ENCODE peak calls at places on chromosomes 11 and 22, in nine cellular contexts. One of them, this sample, is unnamed.

GRCh38 chr11:124943731-124944130 is 7.9 kb upstream of the HEPACAM start:
- DNase-seq in vagina: no peak
- DNase-seq in neural crest cell: no peak
- DNase-seq in type B pancreatic cell: no peak
- DNase-seq in epithelial cell of esophagus: no peak
- DNase-seq in heart right ventricle: no peak
- DNase-seq in PC-9: no peak
- DNase-seq in foreskin fibroblast: no peak
- DNase-seq in AG04449: no peak
- DNase-seq in this sample: no peak

GRCh38 chr11:128898580-128899344 is 7.6 kb downstream of the KCNJ5 start:
- DNase-seq in neural crest cell: no peak
- DNase-seq in epithelial cell of esophagus: peak; percentile 53
- DNase-seq in AG04449: no peak
- DNase-seq in foreskin fibroblast: peak; percentile 50
- DNase-seq in heart right ventricle: no peak
- DNase-seq in vagina: no peak
- DNase-seq in PC-9: no peak
- DNase-seq in type B pancreatic cell: no peak
- DNase-seq in this sample: no peak

GRCh38 chr11:124837491-124837856 is 27.8 kb upstream of the ROBO3 start:
- DNase-seq in PC-9: peak; percentile 68
- DNase-seq in AG04449: peak; percentile 56
- DNase-seq in type B pancreatic cell: no peak
- DNase-seq in vagina: peak; percentile 77
- DNase-seq in epithelial cell of esophagus: peak; percentile 87
- DNase-seq in heart right ventricle: peak; percentile 20
- DNase-seq in foreskin fibroblast: peak; percentile 89
- DNase-seq in neural crest cell: peak; percentile 16
- DNase-seq in this sample: no peak

GRCh38 chr11:123054301-123055065 is 7.5 kb downstream of the HSPA8 start:
- DNase-seq in type B pancreatic cell: no peak
- DNase-seq in neural crest cell: peak; percentile 16
- DNase-seq in heart right ventricle: peak; percentile 40
- DNase-seq in AG04449: no peak
- DNase-seq in epithelial cell of esophagus: peak; percentile 72
- DNase-seq in PC-9: peak; percentile 74
- DNase-seq in vagina: no peak
- DNase-seq in foreskin fibroblast: peak; percentile 84
- DNase-seq in this sample: peak; percentile 40

GRCh38 chr11:74870485-74870884 is 78.4 kb downstream of the XRRA1 start:
- DNase-seq in heart right ventricle: no peak
- DNase-seq in vagina: no peak
- DNase-seq in foreskin fibroblast: peak; percentile 37
- DNase-seq in PC-9: no peak
- DNase-seq in type B pancreatic cell: no peak
- DNase-seq in epithelial cell of esophagus: peak; percentile 41
- DNase-seq in AG04449: no peak
- DNase-seq in neural crest cell: no peak
- DNase-seq in this sample: no peak

GRCh38 chr11:76579752-76580151 is 90.8 kb downstream of the LRRC32 start:
- DNase-seq in AG04449: no peak
- DNase-seq in type B pancreatic cell: no peak
- DNase-seq in PC-9: no peak
- DNase-seq in epithelial cell of esophagus: no peak
- DNase-seq in foreskin fibroblast: no peak
- DNase-seq in vagina: no peak
- DNase-seq in heart right ventricle: no peak
- DNase-seq in neural crest cell: no peak
- DNase-seq in this sample: no peak

GRCh38 chr11:112753706-112754105 is 207.5 kb upstream of the NCAM1 start:
- DNase-seq in epithelial cell of esophagus: no peak
- DNase-seq in AG04449: no peak
- DNase-seq in vagina: no peak
- DNase-seq in type B pancreatic cell: no peak
- DNase-seq in foreskin fibroblast: no peak
- DNase-seq in heart right ventricle: no peak
- DNase-seq in neural crest cell: no peak
- DNase-seq in PC-9: no peak
- DNase-seq in this sample: no peak

GRCh38 chr11:36024716-36025115 is 80.9 kb downstream of the LDLRAD3 start:
- DNase-seq in vagina: no peak
- DNase-seq in neural crest cell: no peak
- DNase-seq in heart right ventricle: no peak
- DNase-seq in epithelial cell of esophagus: no peak
- DNase-seq in type B pancreatic cell: no peak
- DNase-seq in PC-9: peak; percentile 19
- DNase-seq in AG04449: no peak
- DNase-seq in foreskin fibroblast: no peak
- DNase-seq in this sample: no peak

GRCh38 chr11:134702827-134703226 is 290.8 kb upstream of the B3GAT1 start:
- DNase-seq in AG04449: no peak
- DNase-seq in epithelial cell of esophagus: no peak
- DNase-seq in heart right ventricle: no peak
- DNase-seq in PC-9: no peak
- DNase-seq in type B pancreatic cell: no peak
- DNase-seq in vagina: no peak
- DNase-seq in foreskin fibroblast: no peak
- DNase-seq in neural crest cell: no peak
- DNase-seq in this sample: no peak

GRCh38 chr11:2310786-2311455 is 9.1 kb downstream of the TSPAN32 start:
- DNase-seq in AG04449: no peak
- DNase-seq in heart right ventricle: no peak
- DNase-seq in PC-9: no peak
- DNase-seq in foreskin fibroblast: peak; percentile 53
- DNase-seq in vagina: no peak
- DNase-seq in neural crest cell: no peak
- DNase-seq in epithelial cell of esophagus: no peak
- DNase-seq in type B pancreatic cell: no peak
- DNase-seq in this sample: no peak

GRCh38 chr11:47186937-47187681 is 875 bp upstream of the PACSIN3 start:
- DNase-seq in neural crest cell: peak; percentile 26
- DNase-seq in epithelial cell of esophagus: peak; percentile 63
- DNase-seq in heart right ventricle: peak; percentile 85
- DNase-seq in vagina: no peak
- DNase-seq in foreskin fibroblast: peak; percentile 84
- DNase-seq in type B pancreatic cell: no peak
- DNase-seq in PC-9: peak; percentile 59
- DNase-seq in AG04449: no peak
- DNase-seq in this sample: peak; percentile 68

GRCh38 chr22:32685527-32685926 is 116.0 kb upstream of the TIMP3 start:
- DNase-seq in AG04449: no peak
- DNase-seq in PC-9: no peak
- DNase-seq in vagina: no peak
- DNase-seq in epithelial cell of esophagus: no peak
- DNase-seq in neural crest cell: no peak
- DNase-seq in type B pancreatic cell: no peak
- DNase-seq in foreskin fibroblast: no peak
- DNase-seq in heart right ventricle: no peak
- DNase-seq in this sample: no peak

DNA sequence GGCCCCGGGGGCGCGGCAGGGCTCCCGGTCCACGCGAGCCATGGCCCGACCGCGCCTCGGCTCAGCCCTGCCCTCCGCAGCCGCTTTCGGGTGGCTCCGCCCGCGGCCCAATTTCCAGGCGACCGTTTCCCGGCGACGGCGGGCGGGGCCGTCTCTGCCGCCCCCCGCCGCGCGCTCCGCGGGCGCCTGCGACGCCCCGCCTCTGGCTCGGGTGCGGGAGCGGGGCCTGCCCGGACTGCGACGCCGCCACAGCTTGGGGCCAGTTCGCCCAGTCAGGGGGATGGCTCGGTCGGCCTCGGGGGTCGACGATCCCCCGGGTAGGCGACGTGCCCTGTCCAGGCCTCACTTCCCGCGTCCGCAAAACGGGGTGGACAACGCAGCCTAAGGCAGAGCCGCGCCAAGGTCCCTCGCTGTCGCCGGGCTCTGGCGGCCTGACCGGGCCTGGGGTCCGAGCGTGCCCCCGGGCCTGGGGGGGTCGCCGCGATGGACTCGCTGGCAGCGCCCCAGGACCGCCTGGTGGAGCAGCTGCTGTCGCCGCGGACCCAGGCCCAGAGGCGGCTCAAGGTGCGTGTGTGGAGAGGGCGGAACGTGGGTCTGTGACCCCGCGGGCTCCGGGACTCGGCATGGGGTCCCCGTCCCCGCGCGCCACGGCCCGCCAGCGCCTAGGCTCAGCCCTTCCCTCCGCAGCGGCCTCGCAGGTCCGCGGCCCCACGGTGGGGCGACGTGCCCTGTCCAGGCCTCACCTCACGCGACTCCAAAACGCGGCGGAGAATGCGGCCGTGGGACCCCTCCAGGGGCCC is 4.2 kb downstream of the SEPTIN5 start:
- DNase-seq in epithelial cell of esophagus: no peak
- DNase-seq in neural crest cell: no peak
- DNase-seq in heart right ventricle: no peak
- DNase-seq in AG04449: no peak
- DNase-seq in type B pancreatic cell: no peak
- DNase-seq in PC-9: no peak
- DNase-seq in foreskin fibroblast: no peak
- DNase-seq in vagina: no peak
- DNase-seq in this sample: peak; percentile 27
- TF ChIP-seq CTCF in epithelial cell of esophagus: no peak
- TF ChIP-seq CTCF in neural crest cell: peak; percentile 23
- TF ChIP-seq CTCF in heart right ventricle: peak; percentile 21
- TF ChIP-seq CTCF in AG04449: no peak
- TF ChIP-seq CTCF in type B pancreatic cell: no peak
- TF ChIP-seq CTCF in PC-9: no peak
- TF ChIP-seq CTCF in foreskin fibroblast: no peak
- TF ChIP-seq CTCF in vagina: peak; percentile 4
- TF ChIP-seq CTCF in this sample: no peak

DNA sequence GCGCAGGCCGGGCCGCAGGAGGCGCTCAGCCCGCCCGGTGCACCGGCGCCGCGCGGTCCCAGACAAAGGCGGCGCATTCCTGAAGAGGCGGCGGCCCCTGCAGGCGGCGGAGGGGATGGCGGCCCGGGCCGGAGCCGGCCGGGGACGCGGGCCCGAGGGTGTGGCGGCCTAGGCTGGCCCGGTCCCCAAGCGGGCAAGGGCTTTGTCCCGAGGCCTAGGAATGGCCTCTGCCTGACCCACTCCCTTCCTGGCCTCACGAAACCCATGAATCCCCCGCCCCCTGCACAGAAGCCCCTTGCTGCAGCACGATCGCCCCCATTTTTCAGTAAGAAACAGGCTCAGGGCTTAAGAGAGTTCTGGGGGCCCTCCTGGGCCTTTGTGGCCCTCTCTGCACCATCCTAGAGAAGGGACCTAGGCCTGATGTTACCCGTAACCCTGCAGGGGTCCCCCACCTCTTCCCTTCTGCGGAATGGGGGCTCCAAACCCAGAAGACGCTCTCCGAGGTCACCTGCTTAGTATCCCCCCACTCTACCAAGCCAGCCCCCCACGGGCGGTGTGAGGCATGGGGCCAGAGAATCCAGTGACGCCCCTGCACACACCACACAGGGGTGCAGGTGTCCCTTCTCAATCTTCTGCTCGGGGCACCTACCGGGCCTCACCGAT is 363 bp upstream of the RTN4R start:
- DNase-seq in PC-9: no peak
- DNase-seq in epithelial cell of esophagus: peak; percentile 63
- DNase-seq in vagina: no peak
- DNase-seq in heart right ventricle: peak; percentile 51
- DNase-seq in neural crest cell: peak; percentile 72
- DNase-seq in type B pancreatic cell: peak; percentile 85
- DNase-seq in AG04449: no peak
- DNase-seq in foreskin fibroblast: peak; percentile 80
- DNase-seq in this sample: peak; percentile 83
- TF ChIP-seq CTCF in PC-9: no peak
- TF ChIP-seq CTCF in epithelial cell of esophagus: peak; percentile 38
- TF ChIP-seq CTCF in vagina: peak; percentile 41
- TF ChIP-seq CTCF in heart right ventricle: peak; percentile 73
- TF ChIP-seq CTCF in neural crest cell: peak; percentile 70
- TF ChIP-seq CTCF in type B pancreatic cell: peak; percentile 79
- TF ChIP-seq CTCF in AG04449: peak; percentile 79
- TF ChIP-seq CTCF in foreskin fibroblast: peak; percentile 42
- TF ChIP-seq CTCF in this sample: peak; percentile 47

GRCh38 chr11:119729581-119730346 is 764 bp upstream of the NECTIN1 start:
- DNase-seq in AG04449: no peak
- DNase-seq in PC-9: no peak
- DNase-seq in heart right ventricle: peak; percentile 79
- DNase-seq in epithelial cell of esophagus: peak; percentile 62
- DNase-seq in vagina: no peak
- DNase-seq in neural crest cell: no peak
- DNase-seq in type B pancreatic cell: no peak
- DNase-seq in foreskin fibroblast: peak; percentile 83
- DNase-seq in this sample: no peak
- TF ChIP-seq CTCF in AG04449: no peak
- TF ChIP-seq CTCF in PC-9: peak; percentile 56
- TF ChIP-seq CTCF in heart right ventricle: peak; percentile 29
- TF ChIP-seq CTCF in epithelial cell of esophagus: no peak
- TF ChIP-seq CTCF in vagina: no peak
- TF ChIP-seq CTCF in neural crest cell: peak; percentile 36
- TF ChIP-seq CTCF in type B pancreatic cell: peak; percentile 55
- TF ChIP-seq CTCF in foreskin fibroblast: no peak
- TF ChIP-seq CTCF in this sample: no peak

GRCh38 chr22:35987487-35987886 is 41.1 kb downstream of the RBFOX2 start:
- DNase-seq in epithelial cell of esophagus: peak; percentile 24
- DNase-seq in heart right ventricle: no peak
- DNase-seq in vagina: no peak
- DNase-seq in AG04449: no peak
- DNase-seq in type B pancreatic cell: no peak
- DNase-seq in PC-9: no peak
- DNase-seq in neural crest cell: no peak
- DNase-seq in foreskin fibroblast: peak; percentile 76
- DNase-seq in this sample: no peak
- TF ChIP-seq CTCF in epithelial cell of esophagus: no peak
- TF ChIP-seq CTCF in heart right ventricle: no peak
- TF ChIP-seq CTCF in vagina: no peak
- TF ChIP-seq CTCF in AG04449: no peak
- TF ChIP-seq CTCF in type B pancreatic cell: no peak
- TF ChIP-seq CTCF in PC-9: no peak
- TF ChIP-seq CTCF in neural crest cell: no peak
- TF ChIP-seq CTCF in foreskin fibroblast: no peak
- TF ChIP-seq CTCF in this sample: no peak

GRCh38 chr22:37324340-37325023 is 42.2 kb downstream of the CYTH4 start:
- DNase-seq in AG04449: no peak
- DNase-seq in vagina: no peak
- DNase-seq in neural crest cell: no peak
- DNase-seq in foreskin fibroblast: no peak
- DNase-seq in PC-9: no peak
- DNase-seq in heart right ventricle: no peak
- DNase-seq in epithelial cell of esophagus: no peak
- DNase-seq in type B pancreatic cell: no peak
- DNase-seq in this sample: peak; percentile 52
- TF ChIP-seq CTCF in AG04449: no peak
- TF ChIP-seq CTCF in vagina: no peak
- TF ChIP-seq CTCF in neural crest cell: no peak
- TF ChIP-seq CTCF in foreskin fibroblast: no peak
- TF ChIP-seq CTCF in PC-9: no peak
- TF ChIP-seq CTCF in heart right ventricle: no peak
- TF ChIP-seq CTCF in epithelial cell of esophagus: no peak
- TF ChIP-seq CTCF in type B pancreatic cell: no peak
- TF ChIP-seq CTCF in this sample: no peak

DNA sequence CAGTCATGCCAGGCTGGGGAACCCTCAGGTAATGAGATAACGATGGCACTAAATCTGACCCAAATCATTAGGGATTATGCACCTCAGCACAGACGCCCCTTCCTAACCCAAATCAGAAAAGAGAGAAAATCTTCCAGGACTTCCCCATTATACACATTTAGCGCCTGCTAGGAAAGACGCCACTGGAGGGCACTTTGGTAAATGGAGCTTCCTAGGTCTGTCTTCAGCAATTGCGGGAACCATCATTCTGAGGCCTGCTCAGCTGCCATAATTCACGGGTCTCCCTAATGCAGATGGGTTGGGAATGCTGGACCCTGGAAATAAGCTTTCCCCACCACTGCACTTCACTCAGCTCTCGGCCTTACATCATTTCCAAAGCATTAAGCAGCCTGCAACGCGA is 86.2 kb upstream of the OPCML start:
- DNase-seq in neural crest cell: no peak
- DNase-seq in vagina: no peak
- DNase-seq in epithelial cell of esophagus: no peak
- DNase-seq in AG04449: no peak
- DNase-seq in heart right ventricle: no peak
- DNase-seq in foreskin fibroblast: no peak
- DNase-seq in PC-9: no peak
- DNase-seq in type B pancreatic cell: no peak
- DNase-seq in this sample: no peak
- TF ChIP-seq CTCF in neural crest cell: no peak
- TF ChIP-seq CTCF in vagina: no peak
- TF ChIP-seq CTCF in epithelial cell of esophagus: no peak
- TF ChIP-seq CTCF in AG04449: no peak
- TF ChIP-seq CTCF in heart right ventricle: no peak
- TF ChIP-seq CTCF in foreskin fibroblast: no peak
- TF ChIP-seq CTCF in PC-9: no peak
- TF ChIP-seq CTCF in type B pancreatic cell: no peak
- TF ChIP-seq CTCF in this sample: no peak

This sample was measured in nephron progenitor cell.